ENCODE peak calls at places on chromosomes 16 and 17, in seven cellular contexts. I, M, L, F, D, Q and T are unnamed samples.

GRCh38 chr17:82810644-82811430 is 29.0 kb downstream of the ZNF750 start:
- DNase-seq in I (no peak), M (no peak), L (no peak), F (no peak), D (no peak), Q (no peak), T (no peak)

GRCh38 chr16:7518158-7518557 is 185.5 kb downstream of the RBFOX1 start:
- DNase-seq in I (no peak), M (no peak), L (no peak), F (no peak), D (no peak), Q (no peak), T (no peak)

GRCh38 chr16:59369523-59369922 is 635.4 kb upstream of the GOT2 start:
- DNase-seq in I (no peak), M (no peak), L (no peak), F (no peak), D (no peak), Q (no peak), T (no peak)

GRCh38 chr16:67053767-67054334 is 24.9 kb downstream of the CBFB start:
- DNase-seq in I (no peak), M (no peak), L (no peak), F (no peak), D (no peak), Q (no peak), T (no peak)

GRCh38 chr16:15976929-15977637 is 27.7 kb downstream of the ABCC1 start:
- DNase-seq in I (peak), M (peak), L (no peak), F (no peak), D (peak), Q (no peak), T (no peak)

GRCh38 chr16:84687715-84688114 is 12.1 kb upstream of the USP10 start:
- DNase-seq in I (peak), M (peak), L (peak), F (no peak), D (peak), Q (no peak), T (no peak)

GRCh38 chr17:73007447-73007846 is 85.0 kb downstream of the SLC39A11 start:
- DNase-seq in I (peak), M (peak), L (peak), F (no peak), D (peak), Q (no peak), T (no peak)

GRCh38 chr17:58316260-58316960 is 12.2 kb downstream of the TSPOAP1 start:
- DNase-seq in I (no peak), M (no peak), L (no peak), F (no peak), D (no peak), Q (no peak), T (peak)

GRCh38 chr16:24876231-24876630 is 30.5 kb downstream of the SLC5A11 start:
- DNase-seq in I (no peak), M (no peak), L (no peak), F (no peak), D (no peak), Q (no peak), T (no peak)

GRCh38 chr17:83083368-83084201 is 4.2 kb downstream of the METRNL start:
- DNase-seq in I (peak), M (peak), L (peak), F (no peak), D (peak), Q (no peak), T (peak)

GRCh38 chr17:13266596-13266995 is 248.8 kb upstream of the ELAC2 start:
- DNase-seq in I (peak), M (peak), L (peak), F (no peak), D (no peak), Q (no peak), T (no peak)

GRCh38 chr16:85553436-85554113 is 59.5 kb upstream of the GSE1 start:
- DNase-seq in I (peak), M (peak), L (peak), F (no peak), D (peak), Q (peak), T (peak)

GRCh38 chr16:57810197-57811024 is 8.1 kb upstream of the KIFC3 start:
- DNase-seq in I (peak), M (peak), L (peak), F (peak), D (peak), Q (peak), T (no peak)

GRCh38 chr16:49520684-49521083 is 147.1 kb downstream of the C16orf78 start:
- DNase-seq in I (no peak), M (no peak), L (no peak), F (no peak), D (no peak), Q (no peak), T (no peak)

GRCh38 chr17:44775136-44775837 is 16.5 kb downstream of the ADAM11 start:
- DNase-seq in I (peak), M (peak), L (peak), F (peak), D (peak), Q (peak), T (peak)
- TF ChIP-seq CTCF in I (no peak), M (no peak), L (no peak), F (peak), D (no peak), Q (peak), T (no peak)

DNA sequence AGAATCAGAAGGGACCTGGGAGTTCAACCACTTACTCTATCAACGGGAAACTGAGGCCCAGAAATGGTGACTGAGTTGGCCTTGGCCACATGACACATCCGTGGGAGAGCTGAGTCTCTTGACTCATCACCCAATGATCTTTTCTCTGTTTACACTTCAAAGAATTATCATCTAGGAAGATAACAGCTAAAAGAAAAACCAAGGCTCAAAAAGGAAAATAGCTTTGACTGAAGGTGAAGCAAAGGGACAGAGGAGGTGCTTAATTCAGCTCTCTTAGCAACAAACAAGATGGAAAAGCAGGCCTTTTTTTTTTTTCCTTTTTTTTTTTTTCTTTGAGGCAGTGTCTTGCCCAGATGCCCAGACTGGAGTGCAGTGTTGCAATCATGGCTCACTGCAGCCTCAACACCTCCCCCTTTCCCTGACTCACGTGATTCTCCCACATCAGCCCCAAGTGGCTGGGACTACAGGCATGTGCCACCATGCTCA is 16.7 kb downstream of the ERCC4 start:
- DNase-seq in I (peak), M (peak), L (peak), F (no peak), D (peak), Q (no peak), T (no peak)
- TF ChIP-seq CTCF in I (no peak), M (no peak), L (no peak), F (no peak), D (no peak), Q (no peak), T (no peak)

GRCh38 chr17:80124351-80124981 is 22.5 kb downstream of the EIF4A3 start:
- DNase-seq in I (peak), M (peak), L (peak), F (no peak), D (peak), Q (no peak), T (no peak)
- TF ChIP-seq CTCF in I (peak), M (peak), L (peak), F (no peak), D (peak), Q (no peak), T (peak)

DNA sequence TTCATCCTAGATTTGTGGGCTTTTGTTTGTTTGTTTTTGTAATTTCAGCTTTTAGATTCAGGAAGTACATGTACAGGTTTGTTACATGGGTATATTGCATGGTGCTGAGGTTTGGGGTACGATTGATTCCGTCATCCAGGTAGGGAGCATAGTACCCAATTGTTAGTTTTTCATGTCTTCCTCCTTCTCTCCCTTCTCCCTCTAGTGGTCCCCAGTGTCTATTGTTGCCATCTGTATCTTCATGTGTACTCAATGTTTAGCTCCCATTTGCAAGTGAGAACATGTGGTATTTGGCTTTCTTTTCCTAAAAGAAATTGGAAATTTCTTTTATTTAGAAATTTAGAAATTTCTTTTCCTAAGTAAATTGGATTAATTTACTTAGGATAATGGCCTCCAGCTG is 37.1 kb upstream of the BCAS3 start:
- DNase-seq in I (peak), M (peak), L (no peak), F (no peak), D (peak), Q (no peak), T (no peak)
- TF ChIP-seq CTCF in I (peak), M (peak), L (peak), F (peak), D (peak), Q (no peak), T (peak)

GRCh38 chr17:65531508-65532431 is 29.7 kb downstream of the AXIN2 start:
- DNase-seq in I (peak), M (peak), L (peak), F (no peak), D (peak), Q (no peak), T (no peak)
- TF ChIP-seq CTCF in I (peak), M (peak), L (no peak), F (peak), D (peak), Q (no peak), T (peak)

DNA sequence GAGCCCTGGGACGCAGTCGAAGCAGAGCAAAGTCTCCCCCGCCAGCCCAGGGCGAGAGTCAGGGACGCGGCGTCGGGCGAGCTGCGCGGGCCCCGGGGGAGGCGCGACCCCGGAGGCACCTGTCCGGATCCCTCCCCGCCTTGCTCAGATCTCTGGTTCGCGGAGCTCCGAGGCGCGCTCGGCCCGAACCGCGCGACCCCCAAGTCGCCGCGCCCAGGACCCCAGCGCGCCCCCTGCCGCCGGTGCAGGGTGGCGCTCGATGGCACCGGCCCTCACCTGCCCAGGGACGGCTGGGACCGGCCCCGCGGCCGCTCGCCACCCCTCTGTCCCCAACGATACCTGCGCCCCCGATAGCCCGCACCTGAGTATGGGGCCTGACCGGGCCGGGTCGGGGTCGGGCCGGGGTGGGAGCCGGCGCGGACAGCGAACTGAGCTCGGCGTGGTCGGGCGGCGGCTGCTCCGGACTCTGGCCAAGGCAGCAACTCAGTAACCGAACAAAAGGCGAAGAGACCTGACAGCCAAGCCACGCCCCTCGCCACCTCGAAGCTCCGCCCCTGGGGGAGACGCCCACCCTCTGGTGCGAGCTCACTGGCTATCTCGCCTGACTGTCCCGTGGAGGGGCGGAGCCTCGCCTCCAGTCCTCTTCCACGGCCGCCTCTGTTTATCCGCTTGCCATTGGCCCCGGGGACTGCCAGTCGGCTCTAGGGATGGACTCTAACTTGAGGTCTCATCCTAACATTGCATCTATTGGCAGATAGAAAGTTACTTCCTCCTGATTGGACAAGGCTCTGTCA is at the start of gene JUP:
- DNase-seq in I (peak), M (peak), L (peak), F (peak), D (peak), Q (peak), T (peak)
- TF ChIP-seq CTCF in I (peak), M (no peak), L (peak), F (peak), D (no peak), Q (no peak), T (peak)

GRCh38 chr17:53950207-53950857 is 127.6 kb downstream of the KIF2B start:
- DNase-seq in I (no peak), M (no peak), L (no peak), F (no peak), D (no peak), Q (no peak), T (peak)
- TF ChIP-seq CTCF in I (no peak), M (no peak), L (no peak), F (no peak), D (no peak), Q (no peak), T (peak)